ENCODE peak calls at places on chromosomes 3 and 15, in five cellular contexts. X is EH, E is NCI-H524, Z is NCI-H1417 treated with DMSO at 0.1 percent for 48 hours, L is fibroblast of lung. W is an unnamed sample.

GRCh38 chr3:18669374-18669773 is 244.2 kb upstream of the SATB1 start:
- DNase-seq in X (no peak), E (no peak), Z (no peak), L (no peak), W (no peak)

GRCh38 chr15:74173545-74174215 is at the start of gene ISLR:
- DNase-seq in X (peak), E (no peak), Z (no peak), L (peak), W (no peak)

GRCh38 chr15:100572362-100572983 is 29.5 kb downstream of the LINS1 start:
- DNase-seq in X (peak), E (peak), Z (peak), L (no peak), W (no peak)

GRCh38 chr3:123089611-123090301 is 22.9 kb downstream of the PDIA5 start:
- DNase-seq in X (no peak), E (peak), Z (no peak), L (peak), W (peak)

GRCh38 chr15:92277776-92278175 is 115.9 kb upstream of the ST8SIA2 start:
- DNase-seq in X (no peak), E (peak), Z (no peak), L (peak), W (no peak)

GRCh38 chr3:70861855-70862254 is 549.4 kb upstream of the MDFIC2 start:
- DNase-seq in X (peak), E (no peak), Z (no peak), L (peak), W (no peak)

GRCh38 chr15:41966920-41967465 is 5.4 kb downstream of the EHD4 start:
- DNase-seq in X (no peak), E (no peak), Z (no peak), L (no peak), W (no peak)

GRCh38 chr3:141663993-141664392 is 74.1 kb upstream of the RNF7 start:
- DNase-seq in X (peak), E (no peak), Z (no peak), L (peak), W (no peak)

GRCh38 chr3:50201573-50202315 is 3.3 kb upstream of the SLC38A3 start:
- DNase-seq in X (no peak), E (no peak), Z (no peak), L (no peak), W (no peak)

GRCh38 chr3:18946524-18946923 is 201.8 kb upstream of the KCNH8 start:
- DNase-seq in X (no peak), E (peak), Z (no peak), L (no peak), W (no peak)

GRCh38 chr3:186239321-186239720 is 122.7 kb downstream of the DGKG start:
- DNase-seq in X (no peak), E (peak), Z (no peak), L (peak), W (peak)

GRCh38 chr15:63947228-63947627 is 99.1 kb downstream of the DAPK2 start:
- DNase-seq in X (no peak), E (no peak), Z (no peak), L (no peak), W (no peak)

GRCh38 chr15:32990071-32990470 is 204.4 kb downstream of the FMN1 start:
- DNase-seq in X (no peak), E (no peak), Z (no peak), L (peak), W (no peak)

GRCh38 chr15:45551691-45552090 is 29.1 kb upstream of the SLC30A4 start:
- DNase-seq in X (peak), E (no peak), Z (no peak), L (no peak), W (no peak)

W was measured in occipital lobe.